ENCODE peak calls at places on chromosomes 2 and 18, in ten cellular contexts. N, S, V, B, W, I, Y, R, K and J are unnamed samples.

GRCh38 chr2:120935339-120936313 is 200.0 kb downstream of the GLI2 start:
- DNase-seq in N (no peak), S (peak; percentile 81), V (peak; percentile 40), B (no peak), W (no peak), I (no peak), Y (no peak), R (no peak), K (no peak), J (no peak)

GRCh38 chr2:72142743-72143440 is 4.8 kb downstream of the CYP26B1 start:
- DNase-seq in N (peak; percentile 71), S (peak; percentile 88), V (peak; percentile 62), B (no peak), W (no peak), I (no peak), Y (no peak), R (peak; percentile 67), K (no peak), J (peak; percentile 87)

GRCh38 chr2:138827426-138828054 is 47.4 kb upstream of the NXPH2 start:
- DNase-seq in N (no peak), S (no peak), V (no peak), B (peak; percentile 39), W (peak; percentile 76), I (peak; percentile 20), Y (peak; percentile 25), R (peak; percentile 24), K (peak; percentile 34), J (no peak)

GRCh38 chr2:50529600-50530218 is 502.2 kb downstream of the NRXN1 start:
- DNase-seq in N (no peak), S (no peak), V (no peak), B (peak; percentile 12), W (peak; percentile 59), I (peak; percentile 32), Y (no peak), R (no peak), K (peak; percentile 20), J (no peak)

GRCh38 chr2:134327367-134327766 is 73.5 kb downstream of the MGAT5 start:
- DNase-seq in N (no peak), S (no peak), V (no peak), B (no peak), W (peak; percentile 81), I (no peak), Y (no peak), R (no peak), K (no peak), J (no peak)

GRCh38 chr18:24499814-24500601 is 39.6 kb downstream of the HRH4 start:
- DNase-seq in N (no peak), S (no peak), V (no peak), B (no peak), W (no peak), I (no peak), Y (no peak), R (no peak), K (no peak), J (no peak)

GRCh38 chr2:19990416-19990728 is 467 bp upstream of the WDR35 start:
- DNase-seq in N (no peak), S (no peak), V (no peak), B (no peak), W (no peak), I (no peak), Y (no peak), R (no peak), K (no peak), J (no peak)

GRCh38 chr2:9972621-9973445 is 21.3 kb downstream of the GRHL1 start:
- DNase-seq in N (no peak), S (no peak), V (no peak), B (no peak), W (peak; percentile 89), I (no peak), Y (no peak), R (no peak), K (no peak), J (peak; percentile 61)

GRCh38 chr2:170974304-170974993 is 45.4 kb downstream of the GORASP2 start:
- DNase-seq in N (no peak), S (no peak), V (no peak), B (no peak), W (peak; percentile 48), I (no peak), Y (no peak), R (no peak), K (no peak), J (peak; percentile 53)

GRCh38 chr2:101860157-101860556 is 131.6 kb upstream of the IL1R2 start:
- DNase-seq in N (no peak), S (no peak), V (no peak), B (no peak), W (no peak), I (no peak), Y (no peak), R (no peak), K (no peak), J (peak; percentile 66)
- TF ChIP-seq CTCF in N (no peak), S (no peak), V (no peak), B (no peak), W (peak; percentile 21), I (no peak), Y (no peak), R (no peak), K (no peak), J (no peak)

GRCh38 chr2:68646303-68646702 is 2.9 kb downstream of the PROKR1 start:
- DNase-seq in N (no peak), S (no peak), V (no peak), B (no peak), W (peak; percentile 23), I (no peak), Y (no peak), R (no peak), K (no peak), J (no peak)
- TF ChIP-seq CTCF in N (peak; percentile 11), S (no peak), V (no peak), B (no peak), W (peak; percentile 54), I (peak; percentile 59), Y (no peak), R (no peak), K (peak; percentile 25), J (no peak)

DNA sequence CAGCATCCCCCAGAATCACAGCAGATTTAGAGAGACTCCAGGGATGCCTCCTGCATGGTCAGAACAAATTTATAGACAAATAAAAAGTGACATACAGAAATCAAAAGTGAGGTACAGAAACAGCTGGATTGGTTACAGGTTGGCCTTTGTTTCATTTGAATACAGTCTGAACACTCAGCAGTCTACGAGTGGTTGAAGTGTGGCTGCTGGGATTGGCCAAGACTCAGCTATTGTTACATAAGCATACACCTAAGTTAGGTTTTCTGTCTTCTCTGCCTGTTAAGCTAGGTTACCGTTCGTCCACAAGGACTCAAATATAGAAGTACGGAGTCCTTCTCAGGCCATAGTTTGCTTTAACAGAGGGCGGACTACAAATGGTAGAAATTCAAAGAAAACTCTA is 262.4 kb upstream of the SLC14A2 start:
- DNase-seq in N (no peak), S (no peak), V (no peak), B (no peak), W (peak; percentile 54), I (no peak), Y (no peak), R (no peak), K (no peak), J (no peak)
- TF ChIP-seq CTCF in N (no peak), S (no peak), V (no peak), B (no peak), W (no peak), I (no peak), Y (no peak), R (no peak), K (no peak), J (no peak)

GRCh38 chr2:11836647-11837219 is 90.3 kb downstream of the LPIN1 start:
- DNase-seq in N (no peak), S (no peak), V (no peak), B (no peak), W (no peak), I (no peak), Y (no peak), R (no peak), K (no peak), J (no peak)

GRCh38 chr2:11832531-11832930 is 86.1 kb downstream of the LPIN1 start:
- DNase-seq in N (no peak), S (no peak), V (no peak), B (no peak), W (no peak), I (no peak), Y (no peak), R (no peak), K (no peak), J (no peak)

GRCh38 chr2:11833601-11834000 is 87.2 kb downstream of the LPIN1 start:
- DNase-seq in N (no peak), S (no peak), V (no peak), B (peak; percentile 37), W (no peak), I (no peak), Y (no peak), R (no peak), K (no peak), J (no peak)

GRCh38 chr2:11837875-11838734 is 91.7 kb downstream of the LPIN1 start:
- DNase-seq in N (no peak), S (peak; percentile 60), V (no peak), B (no peak), W (no peak), I (no peak), Y (no peak), R (no peak), K (no peak), J (peak; percentile 25)

GRCh38 chr2:11835403-11835802 is 89.0 kb downstream of the LPIN1 start:
- DNase-seq in N (no peak), S (no peak), V (no peak), B (no peak), W (no peak), I (no peak), Y (no peak), R (no peak), K (no peak), J (no peak)
- TF ChIP-seq CTCF in N (peak; percentile 15), S (no peak), V (no peak), B (no peak), W (peak; percentile 27), I (no peak), Y (no peak), R (no peak), K (no peak), J (no peak)

GRCh38 chr2:156065912-156066311 is 266.6 kb downstream of the NR4A2 start:
- DNase-seq in N (no peak), S (no peak), V (no peak), B (no peak), W (peak; percentile 40), I (no peak), Y (no peak), R (no peak), K (no peak), J (no peak)
- TF ChIP-seq CTCF in N (no peak), S (no peak), V (no peak), B (no peak), W (peak; percentile 44), I (peak; percentile 50), Y (no peak), R (no peak), K (peak; percentile 32), J (no peak)